ENCODE peak calls at places on chromosomes 4 and X, in five cellular contexts. K is right lobe of liver, W is AG09309, O is WERI-Rb-1, L is NB4. S is an unnamed sample.

GRCh38 chr4:1194028-1194900 is 21.9 kb upstream of the SPON2 start:
- DNase-seq in W (no peak), O (no peak), K (no peak), L (peak), S (peak)

GRCh38 chrX:12977761-12978204 is 2.9 kb downstream of the TMSB4X start:
- DNase-seq in L (no peak), O (no peak), W (no peak), K (no peak), S (no peak)

GRCh38 chr4:135283934-135284333 is 1082.3 kb upstream of the PABPC4L start:
- DNase-seq in L (no peak), W (no peak), K (no peak), O (no peak), S (no peak)

GRCh38 chr4:10079951-10080873 is 36.4 kb downstream of the WDR1 start:
- DNase-seq in W (no peak), L (no peak), O (peak), K (peak), S (peak)

GRCh38 chr4:118682928-118683327 is 2.3 kb upstream of the METTL14 start:
- DNase-seq in O (no peak), L (peak), K (no peak), W (peak), S (no peak)

GRCh38 chr4:129094347-129094746 is 1.0 kb upstream of the SCLT1 start:
- DNase-seq in L (no peak), K (no peak), O (no peak), W (no peak), S (no peak)

GRCh38 chr4:96519291-96519690 is 679.4 kb downstream of the PDHA2 start:
- DNase-seq in W (no peak), L (peak), O (no peak), K (no peak), S (no peak)

GRCh38 chr4:3290476-3290875 is 2.3 kb upstream of the RGS12 start:
- DNase-seq in W (no peak), L (no peak), O (no peak), K (no peak), S (peak)

GRCh38 chr4:36196145-36196925 is 48.0 kb downstream of the ARAP2 start:
- DNase-seq in L (no peak), O (no peak), W (no peak), K (no peak), S (no peak)

GRCh38 chrX:18828832-18829404 is 121.5 kb downstream of the PPEF1 start:
- DNase-seq in L (peak), K (no peak), W (no peak), O (no peak), S (no peak)

GRCh38 chr4:106985830-106986229 is 50.3 kb downstream of the DKK2 start:
- DNase-seq in W (no peak), L (no peak), O (no peak), K (no peak), S (no peak)

DNA sequence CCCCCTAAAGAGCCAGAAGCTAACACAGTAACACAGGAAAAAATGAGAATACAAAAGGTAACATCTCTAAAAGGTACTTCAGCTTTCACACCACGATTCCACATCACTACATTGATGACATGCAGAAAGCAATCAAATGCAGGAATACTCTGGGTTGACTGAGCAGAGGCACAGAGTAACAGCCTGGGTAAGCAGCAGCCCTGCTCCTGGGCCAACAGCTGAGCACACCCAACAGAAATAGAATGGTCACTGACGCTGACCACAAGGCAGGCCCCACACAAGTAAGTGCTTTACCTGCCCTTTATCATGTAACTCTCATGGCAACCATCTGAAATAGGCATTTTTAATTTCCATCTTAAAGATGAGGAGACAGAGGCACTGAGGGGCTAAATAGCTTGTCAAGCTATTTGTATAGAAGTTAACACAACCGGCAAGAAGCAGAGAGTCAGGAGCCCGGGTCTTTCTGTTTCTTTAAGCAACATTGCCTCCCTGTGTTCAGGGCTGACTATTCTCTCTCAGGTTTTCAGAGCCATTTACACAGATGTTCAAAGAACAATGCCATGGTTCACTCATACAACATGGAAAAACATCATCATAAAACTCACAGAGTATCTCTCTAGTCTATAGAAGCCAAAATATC is 168.9 kb downstream of the ZNF674 start:
- DNase-seq in L (peak), W (peak), K (no peak), O (peak), S (no peak)
- TF ChIP-seq CTCF in L (peak), W (peak), K (peak), O (peak), S (no peak)

GRCh38 chrX:17062065-17062464 is 115.6 kb downstream of the REPS2 start:
- DNase-seq in K (no peak), O (no peak), L (no peak), W (no peak), S (no peak)

GRCh38 chrX:17067534-17067933 is 121.1 kb downstream of the REPS2 start:
- DNase-seq in K (no peak), O (no peak), L (no peak), W (no peak), S (no peak)

DNA sequence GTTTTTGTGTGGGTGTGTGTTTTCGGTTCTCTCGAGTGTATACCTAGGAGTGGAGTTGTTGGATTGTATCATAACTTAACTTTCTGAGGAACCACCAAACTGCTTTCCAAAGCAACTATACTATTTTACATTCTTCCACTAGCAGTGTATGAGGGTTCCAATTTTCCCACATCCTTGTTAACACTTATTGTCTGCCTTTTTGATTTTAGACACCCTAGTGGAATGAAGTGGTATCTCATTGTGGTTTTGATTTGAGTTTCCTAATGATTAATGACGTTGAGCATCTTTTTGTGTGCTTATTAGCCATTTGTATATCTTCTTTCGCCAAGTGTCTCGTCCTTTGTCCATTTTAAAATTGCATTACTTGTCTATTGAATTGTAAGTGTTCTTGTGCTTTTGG is 118.6 kb downstream of the REPS2 start:
- DNase-seq in W (no peak), O (no peak), K (no peak), L (no peak), S (no peak)
- TF ChIP-seq CTCF in W (no peak), O (no peak), K (no peak), L (no peak), S (no peak)

DNA sequence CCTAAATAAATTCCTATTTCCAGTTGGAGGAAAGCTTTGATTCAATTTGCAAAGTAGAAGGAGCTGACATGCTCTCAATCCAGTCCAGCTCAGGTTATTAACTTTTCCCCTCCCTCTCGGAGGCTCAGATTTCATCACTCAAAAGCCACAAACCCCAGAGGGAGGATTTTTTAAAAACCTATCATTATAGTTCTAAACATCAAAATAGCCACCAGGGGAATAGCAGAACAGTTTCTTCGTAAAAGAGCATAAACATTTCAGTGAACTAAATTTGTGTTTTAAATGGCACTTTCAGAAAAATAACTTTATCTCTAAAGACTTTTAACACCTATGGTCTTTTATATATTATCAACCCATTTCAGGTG is 8.8 kb downstream of the GPRIN3 start:
- DNase-seq in L (peak), K (no peak), W (no peak), O (no peak), S (no peak)
- TF ChIP-seq CTCF in L (no peak), K (no peak), W (no peak), O (no peak), S (no peak)

GRCh38 chr4:29970626-29971025 is 749.5 kb upstream of the PCDH7 start:
- DNase-seq in K (no peak), W (peak), O (peak), L (peak), S (no peak)
- TF ChIP-seq CTCF in K (peak), W (peak), O (peak), L (peak), S (no peak)

GRCh38 chrX:10722804-10723364 is 102.5 kb upstream of the MID1 start:
- DNase-seq in W (peak), K (no peak), L (peak), O (peak), S (peak)

GRCh38 chrX:10729000-10729399 is 108.6 kb upstream of the MID1 start:
- DNase-seq in W (no peak), K (no peak), L (no peak), O (no peak), S (no peak)

GRCh38 chrX:10726647-10727046 is 106.3 kb upstream of the MID1 start:
- DNase-seq in L (no peak), O (no peak), W (peak), K (no peak), S (no peak)

DNA sequence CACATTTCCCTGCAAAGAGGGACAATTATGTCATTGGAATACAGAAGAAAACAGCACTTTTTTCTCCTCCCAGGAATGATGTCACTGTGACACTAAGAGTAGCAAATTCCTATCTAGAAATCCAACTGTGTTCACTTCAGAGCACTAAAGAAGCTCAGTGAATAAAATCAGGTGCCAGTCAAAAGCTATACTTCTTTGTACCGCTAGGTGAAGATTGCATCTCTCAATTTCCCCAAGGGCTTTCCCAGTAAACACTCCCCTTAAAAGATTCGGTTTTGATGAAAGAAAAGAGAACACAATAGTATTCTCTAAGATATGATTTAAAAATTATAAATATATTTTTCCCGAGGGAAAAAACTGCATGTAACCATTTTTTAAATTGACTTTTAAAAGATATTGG is 104.7 kb upstream of the MID1 start:
- DNase-seq in L (peak), O (no peak), W (no peak), K (no peak), S (no peak)
- TF ChIP-seq CTCF in L (peak), O (peak), W (no peak), K (peak), S (no peak)

GRCh38 chr4:183153190-183153916 is 54.3 kb downstream of the WWC2 start:
- DNase-seq in O (no peak), K (no peak), W (no peak), L (no peak), S (no peak)

GRCh38 chr4:183155450-183156184 is 56.6 kb downstream of the WWC2 start:
- DNase-seq in K (no peak), O (no peak), W (no peak), L (no peak), S (no peak)

GRCh38 chr4:183154701-183155391 is 55.8 kb downstream of the WWC2 start:
- DNase-seq in L (no peak), W (no peak), K (no peak), O (no peak), S (no peak)

GRCh38 chr4:183158062-183158461 is 59.0 kb downstream of the WWC2 start:
- DNase-seq in W (no peak), L (peak), K (no peak), O (no peak), S (no peak)

DNA sequence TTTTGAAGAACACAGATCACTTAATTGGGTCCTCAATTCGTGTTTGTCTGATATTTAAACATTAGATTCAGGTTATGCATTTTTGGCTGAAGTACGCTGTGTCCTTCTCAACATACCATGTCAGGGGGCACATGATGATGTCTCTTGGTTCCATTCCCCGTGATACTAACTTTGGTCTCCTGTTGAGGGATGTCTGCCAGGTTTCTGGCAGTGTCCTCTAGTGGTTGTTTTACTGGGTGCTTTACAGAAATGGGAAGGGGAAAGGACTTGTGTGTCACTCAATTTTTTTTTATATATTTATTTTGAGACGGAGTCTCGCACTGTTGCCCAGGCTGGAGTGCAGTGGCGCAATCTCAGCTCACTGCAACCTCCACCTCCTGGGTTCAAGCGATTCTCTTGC is 58.2 kb downstream of the WWC2 start:
- DNase-seq in O (no peak), K (no peak), W (no peak), L (peak), S (no peak)
- TF ChIP-seq CTCF in O (no peak), K (no peak), W (no peak), L (no peak), S (no peak)

DNA sequence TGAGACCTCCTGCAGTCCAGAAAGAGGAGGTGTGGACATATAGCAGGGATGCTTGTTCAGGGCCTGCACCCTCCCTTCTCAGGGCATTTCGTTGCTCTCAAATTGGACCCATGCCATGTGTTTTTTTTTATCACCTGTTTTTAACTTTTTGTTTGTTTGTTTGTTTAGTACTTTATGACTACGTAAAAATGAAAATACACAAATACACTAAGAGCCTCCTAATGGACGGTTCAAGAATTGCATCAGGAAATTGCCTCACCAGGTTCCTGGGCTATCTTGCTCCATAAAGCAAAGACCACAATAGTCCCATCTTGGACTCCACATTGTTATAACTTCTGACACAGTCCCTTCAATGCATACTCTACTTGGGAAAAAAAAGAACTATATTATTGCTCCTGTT is 1685.9 kb upstream of the TENM3 start:
- DNase-seq in L (peak), O (no peak), K (no peak), W (no peak), S (no peak)
- TF ChIP-seq CTCF in L (no peak), O (peak), K (no peak), W (no peak), S (no peak)

GRCh38 chr4:82561745-82562552 is at the start of gene TMEM150C:
- DNase-seq in L (peak), O (peak), K (peak), W (no peak), S (no peak)
- TF ChIP-seq CTCF in L (no peak), O (peak), K (peak), W (peak), S (no peak)

GRCh38 chr4:180962268-180962667 is 1280.9 kb upstream of the TENM3 start:
- DNase-seq in O (no peak), L (no peak), W (no peak), K (no peak), S (no peak)

DNA sequence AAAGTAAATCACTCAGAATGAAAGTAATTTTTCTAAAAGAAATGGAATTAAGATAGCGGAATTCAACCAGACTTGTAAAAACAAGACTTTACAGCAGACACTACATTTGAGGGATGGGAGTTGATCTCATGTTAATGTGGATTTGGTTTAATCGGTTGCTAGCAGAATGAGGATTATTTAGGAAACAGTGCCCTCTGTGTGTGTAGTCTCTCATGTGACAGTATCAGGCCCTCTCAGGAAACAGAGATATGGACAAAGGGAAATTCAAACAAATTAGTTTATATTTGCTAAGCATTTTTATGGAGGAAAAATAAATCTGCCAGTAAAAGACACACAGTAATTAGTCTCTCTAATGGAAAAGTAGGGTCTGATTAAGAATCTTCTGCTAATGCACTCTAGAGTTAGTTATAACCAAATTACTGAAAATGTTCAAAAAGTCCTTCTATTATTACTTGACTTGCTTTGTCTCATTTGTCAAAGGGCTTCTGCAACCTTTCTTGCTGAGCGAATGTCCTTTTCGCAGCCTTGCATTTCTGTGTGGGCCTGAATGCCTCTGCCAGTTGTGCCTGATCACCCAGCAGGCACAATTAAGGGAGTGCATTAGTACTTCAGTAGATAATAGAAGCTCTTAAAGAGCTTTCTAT is 1282.3 kb upstream of the TENM3 start:
- DNase-seq in K (no peak), O (peak), L (no peak), W (no peak), S (no peak)
- TF ChIP-seq CTCF in K (peak), O (peak), L (no peak), W (peak), S (no peak)

S was measured in stomach.